ENCODE peak calls at places on chromosomes 6 and 20, in nine cellular contexts. P is GM23248, H is neural progenitor cell, O is endothelial cell of umbilical vein, L is MM.1S, I is K562, W is H9, B is osteoblast, J is mammary epithelial cell. U is an unnamed sample.

GRCh38 chr6:34317882-34318491 is 69.2 kb upstream of the SMIM29 start:
- DNase-seq in P (peak; percentile 38), H (no peak), O (no peak), L (no peak), I (no peak), W (no peak), B (peak; percentile 30), J (no peak), U (no peak)

GRCh38 chr6:161367472-161367871 is 93.6 kb upstream of the AGPAT4 start:
- DNase-seq in P (no peak), H (no peak), O (no peak), L (no peak), I (no peak), W (no peak), B (no peak), J (no peak), U (no peak)

GRCh38 chr20:208937-209566 is 18.0 kb upstream of the DEFB129 start:
- DNase-seq in P (peak; percentile 83), H (peak; percentile 53), O (peak; percentile 66), L (peak; percentile 55), I (peak; percentile 6), W (no peak), B (peak; percentile 60), J (peak; percentile 61), U (peak; percentile 55)

GRCh38 chr20:53171065-53171464 is 198.9 kb downstream of the TSHZ2 start:
- DNase-seq in P (no peak), H (no peak), O (no peak), L (no peak), I (no peak), W (no peak), B (no peak), J (no peak), U (no peak)

GRCh38 chr6:162849269-162849668 is 121.5 kb downstream of the PACRG start:
- DNase-seq in P (no peak), H (no peak), O (no peak), L (no peak), I (no peak), W (no peak), B (no peak), J (no peak), U (no peak)

GRCh38 chr20:43853174-43853803 is 61.4 kb upstream of the TOX2 start:
- DNase-seq in P (peak; percentile 68), H (no peak), O (no peak), L (no peak), I (no peak), W (no peak), B (no peak), J (peak; percentile 50), U (no peak)

GRCh38 chr20:58618694-58619540 is 32.2 kb upstream of the STX16 start:
- DNase-seq in P (peak; percentile 76), H (peak; percentile 27), O (no peak), L (no peak), I (no peak), W (peak; percentile 72), B (peak; percentile 97), J (peak; percentile 64), U (peak; percentile 80)

GRCh38 chr20:49641683-49642649 is 71.7 kb downstream of the B4GALT5 start:
- DNase-seq in P (no peak), H (peak; percentile 39), O (no peak), L (no peak), I (no peak), W (no peak), B (no peak), J (peak; percentile 28), U (no peak)

GRCh38 chr6:123925360-123925759 is 121.7 kb downstream of the NKAIN2 start:
- DNase-seq in P (no peak), H (no peak), O (peak; percentile 55), L (no peak), I (no peak), W (no peak), B (no peak), J (peak; percentile 84), U (peak; percentile 24)

GRCh38 chr6:36387440-36388303 is at the start of gene ETV7:
- DNase-seq in P (peak; percentile 70), H (peak; percentile 53), O (no peak), L (peak; percentile 31), I (no peak), W (peak; percentile 57), B (peak; percentile 91), J (peak; percentile 35), U (no peak)

GRCh38 chr6:33505544-33506330 is 51.4 kb downstream of the ZBTB9 start:
- DNase-seq in P (no peak), H (no peak), O (no peak), L (no peak), I (no peak), W (no peak), B (no peak), J (no peak), U (no peak)

GRCh38 chr6:5172057-5172683 is 87.0 kb downstream of the PPP1R3G start:
- DNase-seq in P (no peak), H (peak; percentile 50), O (no peak), L (no peak), I (no peak), W (no peak), B (no peak), J (no peak), U (no peak)

GRCh38 chr20:15176929-15177328 is 839.5 kb upstream of the FLRT3 start:
- DNase-seq in P (no peak), H (no peak), O (no peak), L (no peak), I (no peak), W (no peak), B (peak; percentile 4), J (no peak), U (no peak)
- H2AFZ ChIP-seq in P (no peak overlapping the region), H (no peak overlapping the region), O (no peak overlapping the region), L (peak overlapping the region; percentile 34), I (no peak overlapping the region), W (no peak overlapping the region), B (no peak overlapping the region), J (no peak overlapping the region), U (no peak overlapping the region)

GRCh38 chr20:47262008-47262364 is 94.5 kb downstream of the ZMYND8 start:
- DNase-seq in P (no peak), H (no peak), O (no peak), L (peak; percentile 15), I (no peak), W (no peak), B (no peak), J (no peak), U (no peak)
- H3K79me2 ChIP-seq in P (peaks cover 95% of the 10 kb centered on the region), H (peaks cover 97% of the 10 kb centered on the region), O (peaks cover 45% of the 10 kb centered on the region), L (peaks cover 91% of the 10 kb centered on the region), I (peaks cover 97% of the 10 kb centered on the region), W (peaks cover 3% of the 10 kb centered on the region), B (peaks cover 48% of the 10 kb centered on the region), J (peaks cover 70% of the 10 kb centered on the region), U (peaks cover 28% of the 10 kb centered on the region)

GRCh38 chr6:139531148-139531547 is 156.7 kb upstream of the CITED2 start:
- DNase-seq in P (peak; percentile 58), H (no peak), O (no peak), L (no peak), I (peak; percentile 39), W (no peak), B (no peak), J (no peak), U (peak; percentile 42)
- H2AFZ ChIP-seq in P (peak overlapping the region; percentile 77), H (no peak overlapping the region), O (no peak overlapping the region), L (no peak overlapping the region), I (peak overlapping the region; percentile 85), W (no peak overlapping the region), B (no peak overlapping the region), J (no peak overlapping the region), U (peak overlapping the region; percentile 46)

GRCh38 chr6:111837641-111838500 is 35.4 kb downstream of the FYN start:
- DNase-seq in P (no peak), H (no peak), O (no peak), L (no peak), I (no peak), W (no peak), B (no peak), J (no peak), U (no peak)

GRCh38 chr6:111832833-111833418 is 40.3 kb downstream of the FYN start:
- DNase-seq in P (no peak), H (no peak), O (no peak), L (peak; percentile 60), I (no peak), W (no peak), B (no peak), J (no peak), U (no peak)

GRCh38 chr6:111837007-111837406 is 36.2 kb downstream of the FYN start:
- DNase-seq in P (no peak), H (no peak), O (no peak), L (no peak), I (no peak), W (no peak), B (peak; percentile 23), J (no peak), U (no peak)

GRCh38 chr6:111834356-111834755 is 38.9 kb downstream of the FYN start:
- DNase-seq in P (no peak), H (no peak), O (no peak), L (no peak), I (no peak), W (no peak), B (no peak), J (no peak), U (no peak)

GRCh38 chr6:111835807-111836206 is 37.4 kb downstream of the FYN start:
- DNase-seq in P (no peak), H (no peak), O (no peak), L (no peak), I (no peak), W (no peak), B (no peak), J (no peak), U (no peak)
- H3K79me2 ChIP-seq in P (peaks cover 100% of the 10 kb centered on the region), H (peaks cover 51% of the 10 kb centered on the region), O (peaks cover 2% of the 10 kb centered on the region), L (no peaks in the 10 kb centered on the region), I (no peaks in the 10 kb centered on the region), W (no peaks in the 10 kb centered on the region), B (peaks cover 82% of the 10 kb centered on the region), J (peaks cover 13% of the 10 kb centered on the region), U (peaks cover 56% of the 10 kb centered on the region)

GRCh38 chr6:134317471-134318131 is at the start of gene SGK1:
- DNase-seq in P (peak; percentile 57), H (peak; percentile 56), O (peak; percentile 29), L (no peak), I (no peak), W (peak; percentile 65), B (no peak), J (peak; percentile 78), U (peak; percentile 32)
- H2AFZ ChIP-seq in P (peak within 1 kb of the TSS; percentile 92), H (peak within 1 kb of the TSS; percentile 98), O (peak within 1 kb of the TSS; percentile 74), L (peak within 1 kb of the TSS; percentile 54), I (peak within 1 kb of the TSS; percentile 52), W (no peak within 1 kb of the TSS), B (peak within 1 kb of the TSS; percentile 89), J (peak within 1 kb of the TSS; percentile 87), U (peak within 1 kb of the TSS; percentile 88)

U was measured in astrocyte.